ENCODE peak calls at places on chromosomes 11 and 22, in five cellular contexts. One of them, this sample, is unnamed.

GRCh38 chr11:45669146-45669545 is 3.7 kb upstream of the CHST1 start:
- DNase-seq in IMR-90: no peak
- DNase-seq in H1: no peak
- DNase-seq in adrenal gland: no peak
- DNase-seq in A549: no peak
- DNase-seq in this sample: no peak

GRCh38 chr11:10728154-10728553 is 22.9 kb upstream of the CTR9 start:
- DNase-seq in A549: no peak
- DNase-seq in adrenal gland: no peak
- DNase-seq in IMR-90: no peak
- DNase-seq in H1: no peak
- DNase-seq in this sample: no peak

GRCh38 chr11:28961726-28962125 is 853.5 kb downstream of the METTL15 start:
- DNase-seq in H1: no peak
- DNase-seq in IMR-90: no peak
- DNase-seq in adrenal gland: no peak
- DNase-seq in A549: no peak
- DNase-seq in this sample: no peak

GRCh38 chr11:129368889-129369672 is 6.6 kb upstream of the BARX2 start:
- DNase-seq in H1: no peak
- DNase-seq in adrenal gland: no peak
- DNase-seq in IMR-90: no peak
- DNase-seq in A549: no peak
- DNase-seq in this sample: no peak

GRCh38 chr11:118060879-118061278 is 16.0 kb upstream of the TMPRSS4 start:
- DNase-seq in IMR-90: no peak
- DNase-seq in H1: no peak
- DNase-seq in A549: no peak
- DNase-seq in adrenal gland: no peak
- DNase-seq in this sample: no peak

GRCh38 chr11:75465701-75466531 is 32.9 kb upstream of the KLHL35 start:
- DNase-seq in IMR-90: peak
- DNase-seq in adrenal gland: no peak
- DNase-seq in H1: no peak
- DNase-seq in A549: no peak
- DNase-seq in this sample: no peak

GRCh38 chr22:38415046-38415445 is 40.0 kb downstream of the KCNJ4 start:
- DNase-seq in A549: no peak
- DNase-seq in IMR-90: no peak
- DNase-seq in adrenal gland: no peak
- DNase-seq in H1: no peak
- DNase-seq in this sample: no peak

GRCh38 chr11:64960719-64961118 is 11.2 kb downstream of the MAJIN start:
- DNase-seq in A549: no peak
- DNase-seq in IMR-90: no peak
- DNase-seq in H1: no peak
- DNase-seq in adrenal gland: no peak
- DNase-seq in this sample: no peak

GRCh38 chr11:57459112-57460016 is 964 bp upstream of the RTN4RL2 start:
- DNase-seq in H1: no peak
- DNase-seq in adrenal gland: no peak
- DNase-seq in IMR-90: peak
- DNase-seq in A549: no peak
- DNase-seq in this sample: no peak

GRCh38 chr11:133821776-133822175 is 23.5 kb downstream of the SPATA19 start:
- DNase-seq in adrenal gland: no peak
- DNase-seq in H1: peak
- DNase-seq in IMR-90: no peak
- DNase-seq in A549: peak
- DNase-seq in this sample: peak

GRCh38 chr22:44329179-44329796 is 16.5 kb upstream of the SHISAL1 start:
- DNase-seq in IMR-90: peak
- DNase-seq in adrenal gland: no peak
- DNase-seq in H1: no peak
- DNase-seq in A549: no peak
- DNase-seq in this sample: peak

GRCh38 chr11:2533642-2534115 is 88.9 kb downstream of the KCNQ1 start:
- DNase-seq in IMR-90: peak
- DNase-seq in adrenal gland: peak
- DNase-seq in A549: no peak
- DNase-seq in H1: peak
- DNase-seq in this sample: peak

GRCh38 chr11:68471360-68472340 is 11.1 kb downstream of the PPP6R3 start:
- DNase-seq in IMR-90: peak
- DNase-seq in H1: no peak
- DNase-seq in adrenal gland: no peak
- DNase-seq in A549: no peak
- DNase-seq in this sample: peak

GRCh38 chr11:20388096-20389055 is 860 bp downstream of the PRMT3 start:
- DNase-seq in H1: no peak
- DNase-seq in IMR-90: no peak
- DNase-seq in A549: no peak
- DNase-seq in adrenal gland: no peak
- DNase-seq in this sample: no peak

GRCh38 chr11:76263657-76264056 is 57.4 kb upstream of the WNT11 start:
- DNase-seq in A549: no peak
- DNase-seq in H1: no peak
- DNase-seq in IMR-90: no peak
- DNase-seq in adrenal gland: no peak
- DNase-seq in this sample: no peak

GRCh38 chr11:120880791-120881190 is 143.1 kb upstream of the TBCEL start:
- DNase-seq in IMR-90: no peak
- DNase-seq in adrenal gland: no peak
- DNase-seq in A549: no peak
- DNase-seq in H1: no peak
- DNase-seq in this sample: no peak

GRCh38 chr11:64415996-64416728 is 57.2 kb downstream of the RPS6KA4 start:
- DNase-seq in H1: no peak
- DNase-seq in adrenal gland: no peak
- DNase-seq in A549: no peak
- DNase-seq in IMR-90: no peak
- DNase-seq in this sample: no peak

GRCh38 chr11:60168306-60168705 is 14.6 kb downstream of the MS4A6A start:
- DNase-seq in H1: no peak
- DNase-seq in IMR-90: no peak
- DNase-seq in adrenal gland: no peak
- DNase-seq in A549: no peak
- DNase-seq in this sample: no peak

GRCh38 chr11:69526453-69526810 is 45.0 kb downstream of the LINC01488 start:
- DNase-seq in adrenal gland: no peak
- DNase-seq in A549: no peak
- DNase-seq in H1: no peak
- DNase-seq in IMR-90: no peak
- DNase-seq in this sample: no peak

GRCh38 chr11:71486320-71486719 is 33.3 kb downstream of the NADSYN1 start:
- DNase-seq in adrenal gland: no peak
- DNase-seq in H1: no peak
- DNase-seq in IMR-90: no peak
- DNase-seq in A549: no peak
- DNase-seq in this sample: no peak

GRCh38 chr11:16194566-16194965 is 161.8 kb downstream of the SOX6 start:
- DNase-seq in adrenal gland: no peak
- DNase-seq in IMR-90: peak
- DNase-seq in H1: no peak
- DNase-seq in A549: no peak
- DNase-seq in this sample: no peak

GRCh38 chr11:126158054-126158791 is 53.2 kb downstream of the RPUSD4 start:
- DNase-seq in adrenal gland: no peak
- DNase-seq in H1: no peak
- DNase-seq in A549: no peak
- DNase-seq in IMR-90: no peak
- DNase-seq in this sample: no peak

GRCh38 chr11:33187851-33188722 is 26.8 kb upstream of the CSTF3 start:
- DNase-seq in adrenal gland: no peak
- DNase-seq in A549: no peak
- DNase-seq in IMR-90: no peak
- DNase-seq in H1: no peak
- DNase-seq in this sample: no peak

GRCh38 chr11:37115963-37116362 is 517.9 kb upstream of the RAG2 start:
- DNase-seq in adrenal gland: no peak
- DNase-seq in H1: no peak
- DNase-seq in IMR-90: no peak
- DNase-seq in A549: no peak
- DNase-seq in this sample: no peak

GRCh38 chr11:76267563-76267962 is 61.3 kb upstream of the WNT11 start:
- DNase-seq in adrenal gland: no peak
- DNase-seq in A549: no peak
- DNase-seq in IMR-90: peak
- DNase-seq in H1: no peak
- DNase-seq in this sample: no peak

GRCh38 chr11:134178275-134178674 is 45.5 kb downstream of the NCAPD3 start:
- DNase-seq in A549: no peak
- DNase-seq in H1: no peak
- DNase-seq in adrenal gland: no peak
- DNase-seq in IMR-90: no peak
- DNase-seq in this sample: no peak

GRCh38 chr11:97445561-97445960 is 1055.7 kb downstream of the JRKL start:
- DNase-seq in H1: no peak
- DNase-seq in A549: no peak
- DNase-seq in adrenal gland: no peak
- DNase-seq in IMR-90: no peak
- DNase-seq in this sample: no peak

GRCh38 chr11:62546244-62546936 is at the start of gene AHNAK:
- DNase-seq in A549: peak
- DNase-seq in adrenal gland: peak
- DNase-seq in H1: no peak
- DNase-seq in IMR-90: peak
- DNase-seq in this sample: peak

GRCh38 chr11:61866231-61866957 is 25.0 kb downstream of the FADS3 start:
- DNase-seq in IMR-90: no peak
- DNase-seq in adrenal gland: no peak
- DNase-seq in A549: no peak
- DNase-seq in H1: no peak
- DNase-seq in this sample: no peak

GRCh38 chr11:78420255-78420764 is 2.7 kb upstream of the GAB2 start:
- DNase-seq in H1: no peak
- DNase-seq in A549: peak
- DNase-seq in IMR-90: peak
- DNase-seq in adrenal gland: peak
- DNase-seq in this sample: peak

GRCh38 chr11:3880724-3881123 is 25.3 kb downstream of the STIM1 start:
- DNase-seq in IMR-90: peak
- DNase-seq in adrenal gland: no peak
- DNase-seq in H1: no peak
- DNase-seq in A549: no peak
- DNase-seq in this sample: peak

GRCh38 chr22:44109417-44109816 is 71.3 kb upstream of the PARVG start:
- DNase-seq in adrenal gland: no peak
- DNase-seq in H1: no peak
- DNase-seq in A549: no peak
- DNase-seq in IMR-90: no peak
- DNase-seq in this sample: no peak

GRCh38 chr11:15146271-15147003 is 31.7 kb downstream of the INSC start:
- DNase-seq in IMR-90: peak
- DNase-seq in A549: no peak
- DNase-seq in H1: no peak
- DNase-seq in adrenal gland: no peak
- DNase-seq in this sample: no peak

GRCh38 chr11:58658553-58659080 is 36.2 kb downstream of the CNTF start:
- DNase-seq in adrenal gland: no peak
- DNase-seq in H1: no peak
- DNase-seq in A549: no peak
- DNase-seq in IMR-90: no peak
- DNase-seq in this sample: no peak

DNA sequence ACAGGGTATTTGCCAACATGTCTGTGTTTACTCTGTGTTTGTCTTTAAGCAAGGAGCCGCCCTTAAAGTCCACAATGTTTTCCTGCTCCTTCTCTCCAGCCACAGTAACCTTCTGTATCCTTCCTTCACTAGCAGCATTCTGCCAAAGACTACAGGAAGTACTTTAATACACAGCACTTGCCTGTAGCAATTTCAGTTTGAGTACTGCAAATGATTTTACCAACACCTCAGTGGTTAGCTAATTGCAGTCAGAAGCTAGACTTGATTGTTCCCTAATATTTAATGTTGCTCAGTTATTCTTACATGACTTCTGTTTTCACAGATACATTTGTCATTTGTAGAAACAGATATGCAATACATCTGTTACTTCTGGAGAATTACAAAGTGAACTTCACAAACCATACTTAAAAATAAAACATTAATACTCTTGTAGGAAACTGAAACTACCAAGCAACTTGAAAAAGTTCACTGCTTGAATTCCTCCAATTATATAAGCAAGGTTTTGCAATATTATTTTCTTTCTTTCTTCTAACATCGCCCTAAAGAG is 69.1 kb downstream of the FCHSD2 start:
- DNase-seq in H1: no peak
- DNase-seq in A549: peak
- DNase-seq in adrenal gland: no peak
- DNase-seq in IMR-90: peak
- DNase-seq in this sample: no peak
- TF ChIP-seq POLR2A in H1: no peak
- TF ChIP-seq POLR2A in A549: no peak
- TF ChIP-seq POLR2A in adrenal gland: no peak
- TF ChIP-seq POLR2A in IMR-90: no peak
- TF ChIP-seq POLR2A in this sample: no peak

DNA sequence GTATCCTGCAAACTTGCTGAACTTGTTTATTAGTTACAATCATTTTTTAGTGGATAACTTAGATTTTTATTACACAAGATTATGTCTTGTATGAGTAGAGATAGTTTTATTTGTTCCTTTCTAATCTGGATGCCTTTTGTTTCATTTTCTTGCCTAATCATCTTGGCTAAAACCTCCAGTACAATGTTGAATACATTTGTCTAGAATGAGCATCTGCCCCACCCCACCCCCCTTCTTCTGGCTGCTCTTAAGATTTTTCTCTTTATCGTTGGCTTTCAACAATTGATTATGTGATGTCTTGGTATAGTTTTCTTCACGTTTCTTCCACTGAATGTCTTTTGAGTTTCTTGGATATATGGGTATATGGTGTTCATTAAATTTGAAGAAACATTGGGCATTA is 37.3 kb upstream of the TUB start:
- DNase-seq in IMR-90: no peak
- DNase-seq in A549: no peak
- DNase-seq in adrenal gland: no peak
- DNase-seq in H1: no peak
- DNase-seq in this sample: no peak
- TF ChIP-seq POLR2A in IMR-90: no peak
- TF ChIP-seq POLR2A in A549: no peak
- TF ChIP-seq POLR2A in adrenal gland: no peak
- TF ChIP-seq POLR2A in H1: no peak
- TF ChIP-seq POLR2A in this sample: no peak

DNA sequence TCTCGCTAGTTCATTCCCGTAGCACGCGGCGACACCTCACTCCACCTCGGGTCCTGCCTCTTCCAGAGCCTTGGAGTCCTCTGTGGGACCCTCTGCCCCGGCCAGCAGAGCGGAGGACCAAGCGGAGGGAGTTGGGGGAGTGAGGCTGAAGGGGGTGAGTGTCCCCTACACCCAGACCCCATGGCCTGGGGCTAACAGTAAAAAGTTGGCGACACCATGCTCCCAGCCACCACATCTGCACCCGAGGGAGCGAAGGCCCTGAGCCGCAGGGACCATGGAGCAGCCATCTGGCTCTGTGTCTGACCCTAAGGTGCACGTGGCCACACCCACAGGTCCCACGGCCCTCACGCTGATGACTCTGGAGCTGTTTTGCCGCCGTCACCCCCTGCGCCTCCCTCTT is 293.8 kb downstream of the BRD1 start:
- DNase-seq in IMR-90: no peak
- DNase-seq in H1: no peak
- DNase-seq in adrenal gland: no peak
- DNase-seq in A549: no peak
- DNase-seq in this sample: no peak
- TF ChIP-seq POLR2A in IMR-90: no peak
- TF ChIP-seq POLR2A in H1: no peak
- TF ChIP-seq POLR2A in adrenal gland: no peak
- TF ChIP-seq POLR2A in A549: no peak
- TF ChIP-seq POLR2A in this sample: no peak

GRCh38 chr11:43359432-43359818 is 705 bp downstream of the TTC17 start:
- DNase-seq in IMR-90: peak
- DNase-seq in adrenal gland: no peak
- DNase-seq in A549: peak
- DNase-seq in H1: no peak
- DNase-seq in this sample: no peak
- TF ChIP-seq POLR2A in IMR-90: no peak
- TF ChIP-seq POLR2A in adrenal gland: no peak
- TF ChIP-seq POLR2A in A549: no peak
- TF ChIP-seq POLR2A in H1: no peak
- TF ChIP-seq POLR2A in this sample: no peak

This sample was measured in H54.